ENCODE peak calls at places on chromosomes 12 and 14, in six cellular contexts. One of them, this sample, is unnamed.

GRCh38 chr14:63343878-63344277 is 25.1 kb upstream of the GPHB5 start:
- DNase-seq in Peyer's patch: no peak
- DNase-seq in fibroblast of lung: no peak
- DNase-seq in uterus: no peak
- DNase-seq in upper lobe of left lung: no peak
- DNase-seq in HFF-Myc: peak; percentile 2
- DNase-seq in this sample: peak; percentile 6

GRCh38 chr14:58098507-58098906 is 53.5 kb downstream of the ARMH4 start:
- DNase-seq in uterus: peak; percentile 41
- DNase-seq in upper lobe of left lung: no peak
- DNase-seq in fibroblast of lung: no peak
- DNase-seq in Peyer's patch: no peak
- DNase-seq in HFF-Myc: no peak
- DNase-seq in this sample: no peak

GRCh38 chr12:6471992-6472366 is 1.5 kb upstream of the VAMP1 start:
- DNase-seq in HFF-Myc: no peak
- DNase-seq in upper lobe of left lung: no peak
- DNase-seq in Peyer's patch: no peak
- DNase-seq in fibroblast of lung: peak; percentile 27
- DNase-seq in uterus: no peak
- DNase-seq in this sample: peak; percentile 54

GRCh38 chr14:80315681-80316080 is 104.4 kb upstream of the DIO2 start:
- DNase-seq in fibroblast of lung: peak; percentile 76
- DNase-seq in upper lobe of left lung: no peak
- DNase-seq in uterus: no peak
- DNase-seq in HFF-Myc: no peak
- DNase-seq in Peyer's patch: no peak
- DNase-seq in this sample: peak; percentile 15

GRCh38 chr14:104938960-104939359 is 14.3 kb downstream of the PLD4 start:
- DNase-seq in HFF-Myc: no peak
- DNase-seq in Peyer's patch: no peak
- DNase-seq in upper lobe of left lung: no peak
- DNase-seq in uterus: peak; percentile 9
- DNase-seq in fibroblast of lung: no peak
- DNase-seq in this sample: no peak

GRCh38 chr12:5094550-5094949 is 50.9 kb downstream of the KCNA5 start:
- DNase-seq in upper lobe of left lung: no peak
- DNase-seq in HFF-Myc: no peak
- DNase-seq in uterus: no peak
- DNase-seq in Peyer's patch: no peak
- DNase-seq in fibroblast of lung: peak; percentile 28
- DNase-seq in this sample: peak; percentile 14

GRCh38 chr14:105974902-105975301 is 448.5 kb downstream of the TMEM121 start:
- DNase-seq in Peyer's patch: no peak
- DNase-seq in upper lobe of left lung: peak; percentile 1
- DNase-seq in uterus: no peak
- DNase-seq in fibroblast of lung: no peak
- DNase-seq in HFF-Myc: no peak
- DNase-seq in this sample: no peak

GRCh38 chr12:68641138-68641537 is 30.4 kb downstream of the RAP1B start:
- DNase-seq in uterus: no peak
- DNase-seq in fibroblast of lung: peak; percentile 32
- DNase-seq in Peyer's patch: no peak
- DNase-seq in upper lobe of left lung: no peak
- DNase-seq in HFF-Myc: no peak
- DNase-seq in this sample: no peak

GRCh38 chr14:50688875-50689274 is 20.8 kb upstream of the SAV1 start:
- DNase-seq in Peyer's patch: no peak
- DNase-seq in HFF-Myc: no peak
- DNase-seq in uterus: no peak
- DNase-seq in upper lobe of left lung: no peak
- DNase-seq in fibroblast of lung: no peak
- DNase-seq in this sample: no peak

GRCh38 chr12:26185532-26186320 is 9.6 kb upstream of the SSPN start:
- DNase-seq in fibroblast of lung: peak; percentile 15
- DNase-seq in upper lobe of left lung: no peak
- DNase-seq in Peyer's patch: no peak
- DNase-seq in HFF-Myc: no peak
- DNase-seq in uterus: no peak
- DNase-seq in this sample: no peak

GRCh38 chr14:35390577-35391387 is 13.8 kb downstream of the NFKBIA start:
- DNase-seq in HFF-Myc: no peak
- DNase-seq in Peyer's patch: no peak
- DNase-seq in upper lobe of left lung: peak; percentile 33
- DNase-seq in uterus: no peak
- DNase-seq in fibroblast of lung: peak; percentile 74
- DNase-seq in this sample: no peak

DNA sequence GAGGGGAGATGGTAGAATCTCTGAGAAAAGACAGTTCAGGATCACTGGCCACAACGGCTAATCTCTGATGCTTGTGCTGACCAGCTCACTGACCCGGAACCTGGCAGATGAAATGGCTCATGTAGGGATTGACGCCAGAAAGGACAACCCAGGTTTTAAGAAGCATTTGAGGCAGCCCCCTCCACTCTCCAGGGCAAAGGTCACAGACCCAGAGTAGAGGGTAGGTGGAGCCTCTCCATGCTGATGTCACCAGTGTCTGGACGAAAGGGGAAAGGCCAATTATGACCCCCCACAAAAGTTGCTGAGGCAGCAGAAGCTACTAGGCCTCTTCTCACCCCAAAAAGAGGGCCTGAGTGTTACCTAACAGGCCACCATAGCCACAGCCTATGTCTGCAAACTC is 1.2 kb downstream of the METTL1 start:
- DNase-seq in fibroblast of lung: no peak
- DNase-seq in Peyer's patch: no peak
- DNase-seq in uterus: no peak
- DNase-seq in HFF-Myc: no peak
- DNase-seq in upper lobe of left lung: no peak
- DNase-seq in this sample: no peak
- H3K4me3 ChIP-seq in fibroblast of lung: no peak overlapping the region
- H3K4me3 ChIP-seq in Peyer's patch: no peak overlapping the region
- H3K4me3 ChIP-seq in uterus: no peak overlapping the region
- H3K4me3 ChIP-seq in HFF-Myc: peak overlapping the region; percentile 93
- H3K4me3 ChIP-seq in upper lobe of left lung: no peak overlapping the region
- H3K4me3 ChIP-seq in this sample: no peak overlapping the region

DNA sequence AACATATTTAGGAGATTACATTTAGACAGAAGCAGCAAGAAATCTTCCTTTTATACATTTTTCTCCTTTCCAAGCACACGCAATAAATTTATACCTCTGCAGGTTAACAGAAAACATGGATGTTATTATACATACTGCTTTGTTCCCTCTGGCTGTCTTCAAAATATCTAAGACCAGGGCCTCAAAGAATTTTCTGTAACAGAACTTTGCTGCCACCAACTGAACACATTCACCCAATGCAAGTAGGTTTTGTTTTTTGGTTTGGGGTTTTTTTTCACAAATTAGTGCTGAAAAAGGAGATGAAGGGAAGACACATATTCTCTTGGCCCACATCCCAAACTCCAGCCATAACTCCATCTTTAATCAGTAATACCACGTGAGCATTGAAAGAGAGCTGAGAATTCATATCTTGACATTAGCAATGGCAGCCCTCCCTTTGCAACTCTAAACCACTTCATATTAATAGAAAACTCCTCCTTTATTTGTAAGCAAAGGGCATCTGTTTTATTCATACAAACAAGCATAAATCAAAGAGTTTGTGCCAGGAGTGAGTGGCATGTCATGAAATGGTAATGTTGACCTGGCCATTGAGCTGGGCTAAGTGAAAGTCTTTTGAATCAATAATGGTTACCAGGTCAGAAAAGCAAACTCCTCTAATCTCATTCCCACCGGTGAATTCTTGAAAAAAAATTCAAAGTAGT is 150.8 kb upstream of the FSCB start:
- DNase-seq in upper lobe of left lung: no peak
- DNase-seq in uterus: no peak
- DNase-seq in Peyer's patch: no peak
- DNase-seq in HFF-Myc: no peak
- DNase-seq in fibroblast of lung: peak; percentile 11
- DNase-seq in this sample: peak; percentile 67
- TF ChIP-seq CTCF in upper lobe of left lung: no peak
- TF ChIP-seq CTCF in uterus: peak; percentile 41
- TF ChIP-seq CTCF in Peyer's patch: no peak
- TF ChIP-seq CTCF in HFF-Myc: no peak
- TF ChIP-seq CTCF in fibroblast of lung: peak; percentile 38
- TF ChIP-seq CTCF in this sample: peak; percentile 51

DNA sequence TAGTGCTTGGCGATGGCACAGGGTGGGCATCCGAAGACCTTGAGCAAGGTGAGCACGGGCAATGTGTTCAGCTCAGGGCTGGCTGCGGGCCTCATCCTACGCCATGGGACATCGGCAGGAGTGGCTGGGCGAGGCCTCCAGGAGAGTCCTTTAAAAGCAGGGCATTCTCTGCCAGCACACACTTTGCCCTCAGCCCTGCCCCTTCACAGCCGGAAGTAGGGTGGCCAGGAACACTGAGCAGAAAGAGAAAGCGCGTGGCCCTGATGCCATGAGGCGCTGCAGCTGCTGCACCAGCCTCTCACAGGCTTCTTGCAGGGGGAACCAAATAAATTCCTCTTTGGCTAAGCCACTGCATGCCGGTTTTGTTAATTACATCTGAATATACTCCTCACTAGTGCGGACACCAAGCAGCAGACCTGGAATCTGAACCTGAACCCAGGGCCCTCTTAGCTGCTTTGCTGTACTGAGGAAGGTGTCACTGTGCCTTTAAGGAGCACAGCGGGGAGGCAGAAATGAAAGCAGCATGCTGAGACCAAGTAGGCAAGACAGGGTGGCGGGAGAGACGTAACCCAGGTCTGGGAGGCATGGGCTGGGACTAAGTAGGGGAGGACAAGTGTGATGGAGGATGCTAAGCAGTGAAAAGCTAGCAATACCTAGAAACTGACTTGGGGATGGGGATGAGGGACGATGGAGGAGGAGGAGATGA is 155.2 kb downstream of the TTC7B start:
- DNase-seq in fibroblast of lung: no peak
- DNase-seq in HFF-Myc: no peak
- DNase-seq in Peyer's patch: peak; percentile 89
- DNase-seq in uterus: no peak
- DNase-seq in upper lobe of left lung: peak; percentile 52
- DNase-seq in this sample: no peak
- H3K4me3 ChIP-seq in fibroblast of lung: no peak overlapping the region
- H3K4me3 ChIP-seq in HFF-Myc: no peak overlapping the region
- H3K4me3 ChIP-seq in Peyer's patch: no peak overlapping the region
- H3K4me3 ChIP-seq in uterus: no peak overlapping the region
- H3K4me3 ChIP-seq in upper lobe of left lung: peak overlapping the region; percentile 8
- H3K4me3 ChIP-seq in this sample: no peak overlapping the region

GRCh38 chr12:50282581-50283229 is 615 bp downstream of the LIMA1 start:
- DNase-seq in HFF-Myc: no peak
- DNase-seq in Peyer's patch: no peak
- DNase-seq in upper lobe of left lung: no peak
- DNase-seq in uterus: peak; percentile 46
- DNase-seq in fibroblast of lung: peak; percentile 54
- DNase-seq in this sample: peak; percentile 63

GRCh38 chr12:50283924-50284236 is 560 bp upstream of the LIMA1 start:
- DNase-seq in HFF-Myc: no peak
- DNase-seq in Peyer's patch: no peak
- DNase-seq in uterus: no peak
- DNase-seq in fibroblast of lung: peak; percentile 53
- DNase-seq in upper lobe of left lung: no peak
- DNase-seq in this sample: peak; percentile 60

GRCh38 chr12:50287271-50287670 is 4.0 kb upstream of the LIMA1 start:
- DNase-seq in uterus: no peak
- DNase-seq in Peyer's patch: no peak
- DNase-seq in HFF-Myc: no peak
- DNase-seq in fibroblast of lung: no peak
- DNase-seq in upper lobe of left lung: no peak
- DNase-seq in this sample: no peak

GRCh38 chr12:50285253-50285652 is 1.9 kb upstream of the LIMA1 start:
- DNase-seq in fibroblast of lung: no peak
- DNase-seq in Peyer's patch: no peak
- DNase-seq in HFF-Myc: no peak
- DNase-seq in upper lobe of left lung: no peak
- DNase-seq in uterus: no peak
- DNase-seq in this sample: no peak

DNA sequence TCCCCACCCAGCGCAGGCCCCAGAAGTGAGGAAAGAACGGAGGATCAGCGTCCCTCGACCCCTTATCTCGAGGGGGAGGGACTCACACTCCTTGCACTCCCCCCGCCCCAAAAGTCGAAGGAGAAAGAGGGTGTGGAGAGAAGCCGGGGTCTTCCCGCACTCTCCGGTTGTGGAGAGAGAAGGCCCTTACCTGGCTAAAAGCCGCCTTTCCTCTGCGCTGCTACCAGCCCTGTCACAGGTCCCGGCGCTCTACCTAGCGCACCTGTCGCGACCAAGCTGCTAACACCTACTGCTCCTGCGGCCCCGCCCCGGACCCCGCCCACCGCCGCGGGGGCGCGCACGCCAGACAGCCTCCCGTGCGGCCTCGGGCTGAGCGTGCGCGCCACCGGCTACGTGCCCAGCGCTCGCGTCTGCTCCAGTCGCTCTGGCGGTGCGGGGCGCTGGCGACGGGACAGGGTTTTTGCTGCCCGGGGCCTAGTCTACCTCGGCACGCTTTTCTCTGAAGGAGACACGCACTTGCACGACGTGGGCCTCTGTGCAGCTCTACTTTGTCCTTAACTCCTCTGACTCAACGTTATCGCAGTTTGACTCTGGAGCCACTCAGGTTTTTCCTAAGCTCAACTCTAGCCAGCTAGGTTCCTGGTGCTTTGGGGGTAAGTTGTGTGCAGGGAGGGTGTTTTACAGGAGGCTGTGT is at the start of gene LIMA1:
- DNase-seq in fibroblast of lung: peak; percentile 84
- DNase-seq in Peyer's patch: peak; percentile 97
- DNase-seq in uterus: peak; percentile 88
- DNase-seq in upper lobe of left lung: peak; percentile 99
- DNase-seq in HFF-Myc: peak; percentile 33
- DNase-seq in this sample: peak; percentile 80
- TF ChIP-seq CTCF in fibroblast of lung: peak; percentile 41
- TF ChIP-seq CTCF in Peyer's patch: peak; percentile 34
- TF ChIP-seq CTCF in uterus: peak; percentile 58
- TF ChIP-seq CTCF in upper lobe of left lung: peak; percentile 80
- TF ChIP-seq CTCF in HFF-Myc: peak; percentile 31
- TF ChIP-seq CTCF in this sample: no peak